ENCODE peak calls at places on chromosomes 13 and 19, in ten cellular contexts. V, O, J, X, P, H, C, T, D and W are unnamed samples.

GRCh38 chr13:28778308-28779215 is 41.6 kb upstream of the MTUS2 start:
- DNase-seq in V (no peak), O (no peak), J (no peak), X (no peak), P (no peak), H (no peak), C (no peak), T (no peak), D (no peak), W (no peak)

GRCh38 chr19:1261863-1262686 is 7.1 kb upstream of the CIRBP start:
- DNase-seq in V (no peak), O (peak), J (peak), X (no peak), P (no peak), H (peak), C (peak), T (peak), D (peak), W (no peak)

GRCh38 chr19:19315444-19315843 is 4.9 kb downstream of the SUGP1 start:
- DNase-seq in V (no peak), O (no peak), J (no peak), X (no peak), P (no peak), H (no peak), C (no peak), T (no peak), D (no peak), W (no peak)

GRCh38 chr13:77946522-77946921 is 27.9 kb upstream of the EDNRB start:
- DNase-seq in V (no peak), O (no peak), J (no peak), X (no peak), P (no peak), H (no peak), C (no peak), T (no peak), D (no peak), W (no peak)

GRCh38 chr13:80721689-80722088 is 380.8 kb upstream of the SPRY2 start:
- DNase-seq in V (no peak), O (no peak), J (no peak), X (no peak), P (no peak), H (no peak), C (no peak), T (no peak), D (no peak), W (no peak)

GRCh38 chr13:40813662-40814454 is 24.4 kb downstream of the SLC25A15 start:
- DNase-seq in V (no peak), O (no peak), J (no peak), X (no peak), P (peak), H (no peak), C (no peak), T (no peak), D (peak), W (no peak)

GRCh38 chr13:33763021-33763420 is 54.9 kb upstream of the RFC3 start:
- DNase-seq in V (no peak), O (no peak), J (no peak), X (no peak), P (no peak), H (no peak), C (no peak), T (no peak), D (no peak), W (no peak)

GRCh38 chr13:107799001-107799400 is 416.3 kb downstream of the LIG4 start:
- DNase-seq in V (no peak), O (no peak), J (no peak), X (no peak), P (no peak), H (no peak), C (no peak), T (no peak), D (no peak), W (no peak)

GRCh38 chr19:45998834-45999233 is 3.6 kb downstream of the CCDC61 start:
- DNase-seq in V (no peak), O (no peak), J (no peak), X (no peak), P (no peak), H (no peak), C (no peak), T (no peak), D (no peak), W (no peak)

GRCh38 chr19:33804021-33804799 is 7.5 kb downstream of the KCTD15 start:
- DNase-seq in V (no peak), O (no peak), J (peak), X (no peak), P (peak), H (peak), C (peak), T (peak), D (peak), W (no peak)

GRCh38 chr19:36771275-36772231 is 1.1 kb downstream of the ZNF850 start:
- DNase-seq in V (peak), O (no peak), J (peak), X (peak), P (peak), H (peak), C (peak), T (peak), D (peak), W (peak)

GRCh38 chr19:39355253-39355652 is 13.0 kb downstream of the SAMD4B start:
- DNase-seq in V (no peak), O (no peak), J (no peak), X (no peak), P (no peak), H (no peak), C (no peak), T (no peak), D (no peak), W (no peak)

GRCh38 chr13:113659337-113659736 is 1.3 kb upstream of the ATP4B start:
- DNase-seq in V (no peak), O (no peak), J (peak), X (no peak), P (no peak), H (no peak), C (peak), T (no peak), D (no peak), W (no peak)

GRCh38 chr13:113928701-113929627 is 44.9 kb downstream of the C13orf46 start:
- DNase-seq in V (no peak), O (no peak), J (peak), X (no peak), P (no peak), H (peak), C (peak), T (peak), D (peak), W (peak)

GRCh38 chr19:42269518-42270345 is 680 bp downstream of the CIC start:
- DNase-seq in V (no peak), O (peak), J (peak), X (no peak), P (no peak), H (no peak), C (peak), T (peak), D (no peak), W (no peak)

GRCh38 chr19:42267644-42268141 is 1.4 kb upstream of the CIC start:
- DNase-seq in V (no peak), O (no peak), J (no peak), X (no peak), P (no peak), H (no peak), C (peak), T (no peak), D (no peak), W (no peak)

GRCh38 chr19:42268704-42269517 is at the start of gene CIC:
- DNase-seq in V (peak), O (peak), J (peak), X (peak), P (peak), H (peak), C (peak), T (peak), D (peak), W (peak)

GRCh38 chr19:42270346-42271044 is 1.4 kb downstream of the CIC start:
- DNase-seq in V (no peak), O (peak), J (peak), X (no peak), P (peak), H (no peak), C (peak), T (peak), D (peak), W (no peak)

DNA sequence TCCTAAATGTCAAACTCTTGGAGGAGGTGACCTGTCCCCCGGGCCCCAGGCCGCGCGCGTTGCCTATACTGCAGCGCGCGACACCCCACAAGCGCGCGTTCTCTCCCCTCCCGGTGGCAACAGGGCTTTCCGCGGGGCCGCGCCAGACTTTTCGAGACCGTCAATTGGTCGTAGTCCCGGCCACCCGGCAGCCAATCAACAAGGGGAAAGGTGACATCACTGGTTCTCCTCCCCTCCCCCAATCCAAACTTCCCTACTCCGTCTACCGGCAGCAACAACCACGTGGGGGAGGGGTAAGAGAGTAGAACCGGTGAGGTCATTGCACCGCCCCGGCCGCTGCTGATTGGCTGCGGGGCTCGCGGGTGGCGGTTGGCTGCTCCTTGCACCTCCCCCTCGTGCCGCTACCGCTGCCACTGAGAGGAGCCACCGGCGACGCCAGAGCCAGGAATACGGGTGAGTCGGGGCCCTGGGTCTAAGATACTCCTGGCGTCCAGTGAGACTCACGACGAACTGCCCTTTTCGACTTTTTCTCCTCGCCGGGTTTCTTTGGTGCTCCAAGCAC is 829 bp upstream of the CIC start:
- DNase-seq in V (peak), O (peak), J (peak), X (peak), P (peak), H (peak), C (peak), T (peak), D (peak), W (peak)
- TF ChIP-seq CTCF in V (no peak), O (no peak), J (no peak), X (no peak), P (no peak), H (no peak), C (peak), T (no peak), D (no peak), W (no peak)

GRCh38 chr13:111153977-111154332 is 38.8 kb downstream of the ARHGEF7 start:
- DNase-seq in V (no peak), O (no peak), J (peak), X (no peak), P (no peak), H (peak), C (no peak), T (no peak), D (no peak), W (peak)
- TF ChIP-seq CTCF in V (peak), O (peak), J (peak), X (peak), P (peak), H (peak), C (no peak), T (no peak), D (peak), W (no peak)

DNA sequence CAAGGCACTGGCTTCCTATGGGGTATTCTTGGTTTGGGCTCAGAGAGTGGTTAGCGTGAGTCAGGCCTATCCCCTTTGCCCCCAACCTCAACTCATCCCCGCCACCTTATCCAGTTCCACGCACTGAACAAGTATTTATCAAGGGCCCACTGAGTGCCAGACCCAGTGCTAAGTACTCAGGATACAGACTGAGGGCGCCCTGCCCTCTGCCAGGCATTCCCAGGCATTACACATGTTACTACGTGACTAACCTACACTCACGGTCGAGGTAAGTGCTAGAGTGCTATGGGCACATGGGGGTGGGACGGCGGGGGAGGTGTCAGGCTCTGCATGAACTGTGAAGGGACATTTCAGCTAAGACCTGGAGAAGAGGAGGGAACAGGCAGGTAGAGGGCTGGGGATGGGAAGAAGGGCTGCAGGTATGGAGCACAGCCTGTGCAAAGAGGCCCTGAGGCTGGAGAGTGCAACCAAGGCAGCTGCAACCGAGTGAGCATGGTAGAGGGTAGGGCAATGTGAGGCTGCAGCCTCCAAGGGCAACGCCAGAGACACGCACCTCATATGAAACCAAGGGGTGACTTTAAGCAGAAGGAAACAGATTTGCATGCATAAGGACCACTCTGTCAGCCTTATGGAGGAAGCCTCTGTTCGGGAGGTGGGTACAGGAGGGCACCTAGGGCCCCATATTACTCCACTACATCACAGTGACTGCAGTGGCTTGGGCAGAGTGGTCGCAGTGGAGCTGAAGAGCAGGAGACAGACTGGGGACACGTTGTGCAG is 22.5 kb downstream of the DHRS12 start:
- DNase-seq in V (no peak), O (no peak), J (no peak), X (no peak), P (peak), H (no peak), C (no peak), T (no peak), D (no peak), W (no peak)
- TF ChIP-seq CTCF in V (peak), O (no peak), J (no peak), X (no peak), P (peak), H (peak), C (no peak), T (no peak), D (peak), W (no peak)

GRCh38 chr13:30572859-30573275 is 44.9 kb upstream of the USPL1 start:
- DNase-seq in V (no peak), O (no peak), J (no peak), X (no peak), P (peak), H (no peak), C (no peak), T (no peak), D (peak), W (no peak)

GRCh38 chr13:30577381-30577780 is 40.3 kb upstream of the USPL1 start:
- DNase-seq in V (peak), O (no peak), J (no peak), X (no peak), P (peak), H (no peak), C (no peak), T (no peak), D (peak), W (no peak)

GRCh38 chr13:30580852-30581502 is 36.7 kb upstream of the USPL1 start:
- DNase-seq in V (no peak), O (no peak), J (no peak), X (no peak), P (peak), H (no peak), C (no peak), T (no peak), D (no peak), W (no peak)

GRCh38 chr13:30581582-30581981 is 36.1 kb upstream of the USPL1 start:
- DNase-seq in V (no peak), O (no peak), J (no peak), X (no peak), P (no peak), H (no peak), C (no peak), T (no peak), D (no peak), W (no peak)

DNA sequence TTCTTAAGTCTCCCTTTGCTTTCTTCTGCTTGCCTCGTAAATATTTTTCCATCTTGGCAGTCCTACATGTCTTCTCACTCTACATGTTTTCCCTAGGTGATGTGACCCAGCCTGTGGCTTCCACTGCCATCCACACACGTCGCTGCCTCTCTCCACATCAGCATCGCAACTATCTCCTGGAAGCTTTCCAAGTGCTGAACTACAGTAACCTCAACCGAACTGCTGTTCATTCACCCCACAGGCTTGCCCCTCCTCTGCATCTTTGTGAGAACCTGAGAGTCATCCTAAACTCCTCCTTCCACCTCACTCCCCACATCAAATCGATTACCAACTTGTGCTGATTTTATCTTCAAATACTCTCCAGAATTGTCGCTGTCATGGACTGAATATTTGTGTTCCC is 41.2 kb upstream of the USPL1 start:
- DNase-seq in V (no peak), O (no peak), J (no peak), X (no peak), P (peak), H (no peak), C (no peak), T (no peak), D (peak), W (no peak)
- TF ChIP-seq CTCF in V (no peak), O (no peak), J (no peak), X (no peak), P (no peak), H (no peak), C (no peak), T (no peak), D (no peak), W (no peak)

GRCh38 chr13:87166348-87166747 is 504.8 kb upstream of the SLITRK5 start:
- DNase-seq in V (no peak), O (no peak), J (no peak), X (no peak), P (no peak), H (no peak), C (no peak), T (no peak), D (no peak), W (no peak)
- TF ChIP-seq CTCF in V (no peak), O (no peak), J (no peak), X (no peak), P (no peak), H (no peak), C (no peak), T (no peak), D (no peak), W (no peak)

DNA sequence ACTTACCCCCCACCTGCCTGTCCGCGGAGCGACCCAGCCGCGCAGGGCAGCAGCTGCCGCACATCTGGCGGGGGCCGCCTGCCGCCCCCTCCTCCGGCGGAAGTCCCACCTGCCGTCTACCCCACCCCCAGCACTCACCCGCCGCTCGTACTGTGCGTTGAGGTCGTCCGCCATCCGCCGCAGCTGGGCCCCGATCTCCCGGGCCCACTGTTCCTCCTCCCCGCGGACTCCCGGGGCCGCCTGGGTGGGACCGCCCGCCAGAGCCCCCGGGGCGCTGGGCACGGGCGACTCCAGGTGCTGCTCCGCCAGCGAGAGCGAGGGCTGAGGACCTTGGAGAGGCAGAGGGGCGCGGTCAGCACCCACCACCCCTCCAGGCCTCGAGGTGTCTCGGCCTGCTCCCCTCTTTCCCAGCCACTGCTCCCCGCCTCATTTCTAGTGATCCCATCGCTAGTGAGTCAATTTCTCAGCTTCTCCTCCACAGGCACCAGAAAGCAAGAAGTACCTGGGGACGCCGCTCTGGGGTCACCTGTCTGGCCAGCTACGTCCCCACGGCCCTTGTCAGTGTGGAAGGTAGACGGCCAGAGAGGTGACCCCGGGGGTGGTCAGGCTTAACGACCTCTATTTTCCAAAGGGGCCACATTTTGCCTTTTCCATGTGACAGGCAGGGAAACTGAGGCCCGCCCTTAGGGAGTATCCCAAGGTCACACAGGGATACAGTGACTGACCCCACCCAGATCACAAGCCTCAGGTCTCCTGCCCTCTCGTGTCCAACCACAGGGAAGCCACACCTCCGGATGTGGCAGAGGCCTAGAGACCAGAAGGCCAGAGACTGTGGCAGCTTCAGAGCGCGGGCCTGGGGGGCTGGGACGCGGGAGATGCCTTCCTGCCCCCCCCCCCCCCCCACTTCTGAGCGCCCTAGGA is 4.3 kb downstream of the BBC3 start:
- DNase-seq in V (no peak), O (peak), J (peak), X (peak), P (peak), H (peak), C (peak), T (peak), D (peak), W (peak)
- TF ChIP-seq CTCF in V (no peak), O (peak), J (no peak), X (no peak), P (no peak), H (peak), C (no peak), T (no peak), D (peak), W (no peak)